ENCODE peak calls at places on chromosomes 12 and 14, in five cellular contexts. W, B, H, X and S are unnamed samples.

GRCh38 chr12:54304187-54304810 is 3.5 kb upstream of the NFE2 start:
- DNase-seq in W (peak), X (no peak), H (no peak), B (peak), S (no peak)

GRCh38 chr12:29241821-29242591 is 92.9 kb downstream of the FAR2 start:
- DNase-seq in X (peak), B (no peak), W (peak), H (peak), S (no peak)

GRCh38 chr14:25048170-25049126 is 1.5 kb downstream of the STXBP6 start:
- DNase-seq in X (no peak), B (no peak), W (no peak), H (no peak), S (no peak)

GRCh38 chr12:65818454-65819382 is 5.6 kb upstream of the HMGA2 start:
- DNase-seq in X (no peak), H (no peak), W (no peak), B (no peak), S (no peak)

GRCh38 chr12:52630104-52630500 is 11.7 kb upstream of the KRT73 start:
- DNase-seq in B (no peak), H (no peak), W (no peak), X (no peak), S (no peak)

GRCh38 chr12:125340791-125341190 is 275.6 kb downstream of the AACS start:
- DNase-seq in X (peak), B (no peak), H (no peak), W (peak), S (no peak)

GRCh38 chr12:124759841-124760508 is 103.7 kb downstream of the SCARB1 start:
- DNase-seq in W (no peak), B (no peak), X (no peak), H (no peak), S (no peak)

GRCh38 chr12:9699898-9700605 is 30.5 kb downstream of the CLEC2D start:
- DNase-seq in W (no peak), X (no peak), H (no peak), B (no peak), S (no peak)

GRCh38 chr12:42277426-42278115 is 39.5 kb upstream of the YAF2 start:
- DNase-seq in W (no peak), B (no peak), X (no peak), H (no peak), S (no peak)

GRCh38 chr12:25692115-25693035 is 139.3 kb upstream of the LMNTD1 start:
- DNase-seq in W (peak), X (no peak), H (no peak), B (no peak), S (no peak)

GRCh38 chr12:57518920-57519757 is 1.2 kb downstream of the DDIT3 start:
- DNase-seq in W (no peak), B (no peak), X (no peak), H (no peak), S (no peak)

GRCh38 chr12:66822961-66823360 is 144.1 kb upstream of the GRIP1 start:
- DNase-seq in W (no peak), X (no peak), H (no peak), B (no peak), S (no peak)